ENCODE peak calls at places on chromosomes 1 and 21, in five cellular contexts. J is mucosa of gallbladder, T is skeletal muscle cell, V is cerebellum, X is AG08395. Y is an unnamed sample.

GRCh38 chr1:47442844-47443529 is 5.1 kb downstream of the FOXD2 start:
- DNase-seq in T (no peak), J (no peak), V (no peak), X (no peak), Y (no peak)

GRCh38 chr1:22309572-22309971 is 142.1 kb upstream of the ZBTB40 start:
- DNase-seq in J (no peak), X (no peak), T (no peak), V (no peak), Y (no peak)

GRCh38 chr21:43359081-43359822 is 67.7 kb downstream of the SIK1 start:
- DNase-seq in X (no peak), J (no peak), V (no peak), T (no peak), Y (no peak)

GRCh38 chr1:19367584-19368041 is 55.5 kb downstream of the SLC66A1 start:
- DNase-seq in V (no peak), X (no peak), T (no peak), J (peak), Y (no peak)

GRCh38 chr1:22709227-22709626 is 1.4 kb upstream of the EPHB2 start:
- DNase-seq in T (no peak), V (no peak), J (no peak), X (no peak), Y (peak)

GRCh38 chr1:183804916-183805734 is at the start of gene RGL1:
- DNase-seq in V (peak), T (peak), J (peak), X (peak), Y (peak)

GRCh38 chr21:14918542-14918941 is 146.3 kb downstream of the NRIP1 start:
- DNase-seq in X (peak), T (no peak), V (peak), J (no peak), Y (no peak)

GRCh38 chr1:75615664-75616435 is 4.9 kb upstream of the SLC44A5 start:
- DNase-seq in J (peak), X (peak), V (no peak), T (no peak), Y (no peak)

GRCh38 chr1:159960721-159961381 is 6.8 kb upstream of the SLAMF9 start:
- DNase-seq in J (peak), X (peak), T (peak), V (no peak), Y (peak)

GRCh38 chr1:193069748-193070394 is 10.5 kb downstream of the RO60 start:
- DNase-seq in T (no peak), J (no peak), V (no peak), X (no peak), Y (peak)

GRCh38 chr1:244971524-244972216 is 107.3 kb upstream of the HNRNPU start:
- DNase-seq in J (no peak), V (peak), T (no peak), X (no peak), Y (peak)

GRCh38 chr1:241827308-241827707 is 20.7 kb upstream of the EXO1 start:
- DNase-seq in T (no peak), J (no peak), X (no peak), V (no peak), Y (no peak)

GRCh38 chr1:173344034-173344743 is 132.9 kb upstream of the PRDX6 start:
- DNase-seq in T (no peak), V (no peak), J (no peak), X (no peak), Y (no peak)

GRCh38 chr1:20322081-20322824 is 31.6 kb downstream of the VWA5B1 start:
- DNase-seq in T (no peak), J (no peak), X (no peak), V (no peak), Y (no peak)